ENCODE peak calls at places on chromosome 9, in four cellular contexts. J, C, H and W are unnamed samples.
A peak's percentile ranks its signal among the peaks of the same experiment; 100 is the strongest.

GRCh38 chr9:16824545-16825041 is 45.9 kb downstream of the BNC2 start:
- DNase-seq in J (no peak), C (no peak), H (peak; percentile 94), W (peak; percentile 36)

GRCh38 chr9:133982971-133983720 is 9.0 kb downstream of the VAV2 start:
- DNase-seq in H (no peak), C (no peak), J (no peak), W (no peak)

GRCh38 chr9:93013856-93014582 is 44.5 kb upstream of the SUSD3 start:
- DNase-seq in H (no peak), J (no peak), C (no peak), W (no peak)

GRCh38 chr9:100375677-100376076 is 22.9 kb upstream of the TEX10 start:
- DNase-seq in H (no peak), C (no peak), J (no peak), W (no peak)

GRCh38 chr9:70639853-70640814 is 225.7 kb upstream of the KLF9 start:
- DNase-seq in C (peak; percentile 41), H (no peak), J (no peak), W (peak; percentile 65)

GRCh38 chr9:118594428-118594827 is 774.8 kb downstream of the BRINP1 start:
- DNase-seq in J (no peak), C (no peak), H (no peak), W (no peak)

GRCh38 chr9:89619019-89619418 is 14.2 kb downstream of the GADD45G start:
- DNase-seq in J (no peak), C (no peak), H (no peak), W (no peak)

GRCh38 chr9:101397746-101398334 is 578 bp downstream of the MRPL50 start:
- DNase-seq in H (peak; percentile 14), J (no peak), C (no peak), W (no peak)

GRCh38 chr9:72150653-72151052 is 1.4 kb downstream of the GDA start:
- DNase-seq in C (no peak), H (no peak), J (no peak), W (no peak)

GRCh38 chr9:89923961-89924504 is 319.2 kb downstream of the GADD45G start:
- DNase-seq in H (no peak), J (no peak), C (no peak), W (no peak)

GRCh38 chr9:117080996-117081395 is 333.9 kb downstream of the ASTN2 start:
- DNase-seq in J (no peak), H (no peak), C (no peak), W (no peak)

GRCh38 chr9:71769175-71770165 is 1.2 kb upstream of the CEMIP2 start:
- DNase-seq in J (peak; percentile 86), H (peak; percentile 50), C (peak; percentile 85), W (peak; percentile 47)

GRCh38 chr9:132703336-132703735 is 33.1 kb downstream of the GTF3C4 start:
- DNase-seq in H (no peak), J (no peak), C (no peak), W (no peak)

GRCh38 chr9:5450360-5451051 is at the start of gene CD274:
- DNase-seq in C (peak; percentile 96), J (peak; percentile 90), H (peak; percentile 87), W (peak; percentile 95)

GRCh38 chr9:72888032-72888431 is 64.8 kb downstream of the ALDH1A1 start:
- DNase-seq in J (no peak), C (no peak), H (no peak), W (no peak)

GRCh38 chr9:83570359-83570758 is 32.2 kb upstream of the FRMD3 start:
- DNase-seq in H (no peak), C (no peak), J (no peak), W (no peak)

GRCh38 chr9:101449071-101449721 is 13.6 kb upstream of the ALDOB start:
- DNase-seq in H (peak; percentile 74), J (peak; percentile 74), C (peak; percentile 82), W (peak; percentile 88)

GRCh38 chr9:109254317-109254716 is 66.5 kb downstream of the EPB41L4B start:
- DNase-seq in J (no peak), H (no peak), C (no peak), W (no peak)

GRCh38 chr9:19788614-19789271 is at the start of gene SLC24A2:
- DNase-seq in H (no peak), J (no peak), C (no peak), W (no peak)

GRCh38 chr9:102521097-102521755 is 473.9 kb upstream of the CYLC2 start:
- DNase-seq in C (no peak), H (no peak), J (no peak), W (no peak)

GRCh38 chr9:132142883-132143282 is 19.0 kb upstream of the NTNG2 start:
- DNase-seq in C (no peak), H (no peak), J (no peak), W (no peak)